ENCODE peak calls at places on chromosomes 6 and 20, in five cellular contexts. V, T, D, Z and N are unnamed samples.
A peak's percentile ranks its signal among the peaks of the same experiment; 100 is the strongest.

GRCh38 chr6:107728564-107728897 is 95.6 kb downstream of the SCML4 start:
- DNase-seq in Z (no peak), V (no peak), D (no peak), T (no peak), N (no peak)

GRCh38 chr6:108661430-108661829 is 100.7 kb downstream of the FOXO3 start:
- DNase-seq in T (no peak), D (no peak), V (no peak), Z (no peak), N (no peak)

GRCh38 chr6:116215414-116215813 is 38.5 kb downstream of the TSPYL4 start:
- DNase-seq in D (no peak), V (no peak), Z (no peak), T (no peak), N (no peak)

GRCh38 chr6:63739094-63739687 is 103.6 kb downstream of the PHF3 start:
- DNase-seq in V (no peak), T (no peak), D (no peak), Z (no peak), N (no peak)

GRCh38 chr6:89023591-89024441 is 56.7 kb upstream of the PNRC1 start:
- DNase-seq in T (no peak), V (no peak), D (peak; percentile 74), Z (no peak), N (no peak)

GRCh38 chr6:158774734-158775449 is 44.3 kb downstream of the EZR start:
- DNase-seq in V (no peak), D (no peak), T (no peak), Z (no peak), N (no peak)

GRCh38 chr6:111050265-111051023 is 36.9 kb upstream of the SLC16A10 start:
- DNase-seq in D (no peak), T (no peak), Z (no peak), V (no peak), N (no peak)

GRCh38 chr6:44258921-44259320 is 1.6 kb upstream of the SLC35B2 start:
- DNase-seq in D (no peak), Z (no peak), V (no peak), T (no peak), N (no peak)

GRCh38 chr6:77231438-77232305 is 231.6 kb downstream of the HTR1B start:
- DNase-seq in Z (no peak), V (no peak), D (no peak), T (no peak), N (no peak)

GRCh38 chr6:3370361-3371221 is 86.3 kb downstream of the SLC22A23 start:
- DNase-seq in Z (no peak), V (peak; percentile 69), T (no peak), D (no peak), N (peak; percentile 72)

GRCh38 chr6:137724495-137725211 is 142.4 kb upstream of the TNFAIP3 start:
- DNase-seq in Z (no peak), T (no peak), D (peak; percentile 74), V (no peak), N (no peak)

GRCh38 chr6:143823463-143824006 is 19.6 kb upstream of the LTV1 start:
- DNase-seq in V (no peak), T (no peak), D (no peak), Z (no peak), N (no peak)

GRCh38 chr20:47272893-47273590 is 83.5 kb downstream of the ZMYND8 start:
- DNase-seq in V (peak; percentile 48), D (no peak), T (peak; percentile 50), Z (peak; percentile 52), N (peak; percentile 63)

GRCh38 chr6:47413752-47414516 is 63.7 kb upstream of the CD2AP start:
- DNase-seq in D (no peak), V (peak; percentile 51), Z (peak; percentile 12), T (peak; percentile 7), N (peak; percentile 50)

GRCh38 chr20:36614781-36615557 is 9.4 kb downstream of the RAB5IF start:
- DNase-seq in T (no peak), V (no peak), Z (no peak), D (no peak), N (no peak)

GRCh38 chr6:35468181-35468979 is at the start of gene RPL10A:
- DNase-seq in T (peak; percentile 97), D (peak; percentile 95), V (peak; percentile 95), Z (peak; percentile 93), N (peak; percentile 96)

GRCh38 chr6:109024784-109025183 is 69.9 kb downstream of the SESN1 start:
- DNase-seq in D (no peak), V (no peak), Z (peak; percentile 4), T (no peak), N (no peak)

GRCh38 chr6:139124887-139125672 is 9.8 kb upstream of the HECA start:
- DNase-seq in T (peak; percentile 75), Z (peak; percentile 22), V (peak; percentile 87), D (no peak), N (peak; percentile 88)

GRCh38 chr6:147651249-147652063 is 143.0 kb downstream of the SAMD5 start:
- DNase-seq in T (no peak), D (peak; percentile 59), Z (no peak), V (no peak), N (no peak)

GRCh38 chr6:136524936-136525413 is 25.2 kb downstream of the MAP7 start:
- DNase-seq in T (no peak), V (no peak), Z (no peak), D (no peak), N (no peak)

GRCh38 chr20:6566821-6567220 is 200.7 kb upstream of the BMP2 start:
- DNase-seq in Z (no peak), V (no peak), T (no peak), D (no peak), N (no peak)

GRCh38 chr6:162728177-162728571 is 400 bp downstream of the PACRG start:
- DNase-seq in T (no peak), Z (peak; percentile 5), D (no peak), V (no peak), N (no peak)

GRCh38 chr20:35129647-35130069 is 17.5 kb downstream of the EDEM2 start:
- DNase-seq in Z (no peak), D (no peak), V (no peak), T (no peak), N (no peak)

GRCh38 chr6:7532232-7532631 is 9.2 kb upstream of the DSP start:
- DNase-seq in T (no peak), V (no peak), D (no peak), Z (no peak), N (no peak)

GRCh38 chr6:7721654-7722053 is 4.2 kb upstream of the BMP6 start:
- DNase-seq in T (no peak), Z (no peak), V (no peak), D (no peak), N (no peak)

GRCh38 chr20:4836473-4836872 is 114.8 kb downstream of the PRND start:
- DNase-seq in D (peak; percentile 34), T (no peak), V (no peak), Z (no peak), N (no peak)

GRCh38 chr20:49583669-49584417 is 15.9 kb upstream of the PTGIS start:
- DNase-seq in T (no peak), Z (no peak), V (no peak), D (peak; percentile 95), N (no peak)

GRCh38 chr20:61628901-61629300 is 376.8 kb downstream of the CDH4 start:
- DNase-seq in T (no peak), V (no peak), Z (peak; percentile 40), D (no peak), N (no peak)

GRCh38 chr6:161922631-161923119 is 648.8 kb upstream of the AGPAT4 start:
- DNase-seq in V (no peak), Z (peak; percentile 31), T (peak; percentile 21), D (no peak), N (no peak)

GRCh38 chr20:53157443-53158408 is 185.6 kb downstream of the TSHZ2 start:
- DNase-seq in V (peak; percentile 12), D (no peak), Z (peak; percentile 36), T (peak; percentile 49), N (peak; percentile 8)

GRCh38 chr6:1075444-1075843 is 236.5 kb upstream of the FOXQ1 start:
- DNase-seq in V (no peak), D (no peak), T (no peak), Z (no peak), N (no peak)

GRCh38 chr6:157834549-157834948 is 11.5 kb downstream of the SNX9 start:
- DNase-seq in D (no peak), Z (no peak), T (no peak), V (no peak), N (no peak)

GRCh38 chr20:2846698-2847097 is 6.2 kb downstream of the VPS16 start:
- DNase-seq in T (no peak), D (no peak), Z (no peak), V (no peak), N (no peak)

GRCh38 chr6:56486681-56487080 is 156.0 kb downstream of the DST start:
- DNase-seq in V (no peak), T (no peak), Z (no peak), D (no peak), N (no peak)

GRCh38 chr6:37653933-37654565 is 43.6 kb downstream of the MDGA1 start:
- DNase-seq in D (no peak), Z (peak; percentile 31), V (no peak), T (peak; percentile 66), N (peak; percentile 33)

GRCh38 chr6:134381926-134382325 is 64.0 kb upstream of the SGK1 start:
- DNase-seq in V (no peak), T (no peak), Z (no peak), D (no peak), N (no peak)

GRCh38 chr6:134035823-134036296 is 16.6 kb downstream of the SLC2A12 start:
- DNase-seq in Z (no peak), T (no peak), V (no peak), D (no peak), N (no peak)